ENCODE peak calls at places on chromosomes 4 and X, in ten cellular contexts. One of them, this sample, is unnamed.

GRCh38 chrX:129540068-129540653 is at the start of gene OCRL:
- DNase-seq in sciatic nerve: peak; percentile 80
- DNase-seq in body of pancreas: peak; percentile 67
- DNase-seq in NCI-H1105 treated with DMSO at 0.1 percent for 48 hours: peak; percentile 58
- DNase-seq in nephron progenitor cell: peak; percentile 88
- DNase-seq in tibial nerve: peak; percentile 53
- DNase-seq in erythroblast: peak; percentile 78
- DNase-seq in tibial artery: peak; percentile 74
- DNase-seq in naive thymus-derived CD4-positive, alpha-beta T cell: peak; percentile 45
- DNase-seq in iris pigment epithelial cell: peak; percentile 59
- DNase-seq in this sample: peak; percentile 31

GRCh38 chrX:69603566-69604194 is 12.2 kb upstream of the EDA start:
- DNase-seq in sciatic nerve: no peak
- DNase-seq in body of pancreas: no peak
- DNase-seq in NCI-H1105 treated with DMSO at 0.1 percent for 48 hours: no peak
- DNase-seq in nephron progenitor cell: peak; percentile 10
- DNase-seq in tibial nerve: peak; percentile 7
- DNase-seq in erythroblast: no peak
- DNase-seq in tibial artery: no peak
- DNase-seq in naive thymus-derived CD4-positive, alpha-beta T cell: no peak
- DNase-seq in iris pigment epithelial cell: no peak
- DNase-seq in this sample: no peak

GRCh38 chr4:183354213-183354612 is 32.0 kb upstream of the CLDN24 start:
- DNase-seq in sciatic nerve: no peak
- DNase-seq in body of pancreas: no peak
- DNase-seq in NCI-H1105 treated with DMSO at 0.1 percent for 48 hours: no peak
- DNase-seq in nephron progenitor cell: no peak
- DNase-seq in tibial nerve: no peak
- DNase-seq in erythroblast: no peak
- DNase-seq in tibial artery: no peak
- DNase-seq in naive thymus-derived CD4-positive, alpha-beta T cell: no peak
- DNase-seq in iris pigment epithelial cell: no peak
- DNase-seq in this sample: no peak

GRCh38 chr4:91958651-91959050 is 345.1 kb upstream of the GRID2 start:
- DNase-seq in sciatic nerve: no peak
- DNase-seq in body of pancreas: no peak
- DNase-seq in NCI-H1105 treated with DMSO at 0.1 percent for 48 hours: peak; percentile 64
- DNase-seq in nephron progenitor cell: no peak
- DNase-seq in tibial nerve: no peak
- DNase-seq in erythroblast: no peak
- DNase-seq in tibial artery: no peak
- DNase-seq in naive thymus-derived CD4-positive, alpha-beta T cell: no peak
- DNase-seq in iris pigment epithelial cell: no peak
- DNase-seq in this sample: no peak

GRCh38 chr4:183348706-183349659 is 26.8 kb upstream of the CLDN24 start:
- DNase-seq in sciatic nerve: peak; percentile 17
- DNase-seq in body of pancreas: no peak
- DNase-seq in NCI-H1105 treated with DMSO at 0.1 percent for 48 hours: no peak
- DNase-seq in nephron progenitor cell: no peak
- DNase-seq in tibial nerve: no peak
- DNase-seq in erythroblast: peak; percentile 65
- DNase-seq in tibial artery: no peak
- DNase-seq in naive thymus-derived CD4-positive, alpha-beta T cell: no peak
- DNase-seq in iris pigment epithelial cell: peak; percentile 89
- DNase-seq in this sample: no peak

GRCh38 chrX:81174286-81174685 is 27.4 kb downstream of the HMGN5 start:
- DNase-seq in sciatic nerve: no peak
- DNase-seq in body of pancreas: no peak
- DNase-seq in NCI-H1105 treated with DMSO at 0.1 percent for 48 hours: peak; percentile 0
- DNase-seq in nephron progenitor cell: no peak
- DNase-seq in tibial nerve: no peak
- DNase-seq in erythroblast: peak; percentile 47
- DNase-seq in tibial artery: no peak
- DNase-seq in naive thymus-derived CD4-positive, alpha-beta T cell: peak; percentile 21
- DNase-seq in iris pigment epithelial cell: peak; percentile 24
- DNase-seq in this sample: no peak

GRCh38 chr4:79759793-79760192 is 313.2 kb downstream of the ANTXR2 start:
- DNase-seq in sciatic nerve: no peak
- DNase-seq in body of pancreas: no peak
- DNase-seq in NCI-H1105 treated with DMSO at 0.1 percent for 48 hours: no peak
- DNase-seq in nephron progenitor cell: no peak
- DNase-seq in tibial nerve: no peak
- DNase-seq in erythroblast: no peak
- DNase-seq in tibial artery: no peak
- DNase-seq in naive thymus-derived CD4-positive, alpha-beta T cell: no peak
- DNase-seq in iris pigment epithelial cell: no peak
- DNase-seq in this sample: no peak

GRCh38 chrX:78375894-78376293 is 48.5 kb upstream of the CYSLTR1 start:
- DNase-seq in sciatic nerve: no peak
- DNase-seq in body of pancreas: no peak
- DNase-seq in NCI-H1105 treated with DMSO at 0.1 percent for 48 hours: no peak
- DNase-seq in nephron progenitor cell: no peak
- DNase-seq in tibial nerve: no peak
- DNase-seq in erythroblast: no peak
- DNase-seq in tibial artery: no peak
- DNase-seq in naive thymus-derived CD4-positive, alpha-beta T cell: peak; percentile 12
- DNase-seq in iris pigment epithelial cell: no peak
- DNase-seq in this sample: no peak

GRCh38 chr4:57190651-57191481 is 80.7 kb upstream of the IGFBP7 start:
- DNase-seq in sciatic nerve: no peak
- DNase-seq in body of pancreas: peak; percentile 16
- DNase-seq in NCI-H1105 treated with DMSO at 0.1 percent for 48 hours: no peak
- DNase-seq in nephron progenitor cell: peak; percentile 57
- DNase-seq in tibial nerve: no peak
- DNase-seq in erythroblast: peak; percentile 57
- DNase-seq in tibial artery: no peak
- DNase-seq in naive thymus-derived CD4-positive, alpha-beta T cell: no peak
- DNase-seq in iris pigment epithelial cell: peak; percentile 39
- DNase-seq in this sample: no peak

GRCh38 chr4:25538430-25538829 is 117.2 kb upstream of the SLC34A2 start:
- DNase-seq in sciatic nerve: no peak
- DNase-seq in body of pancreas: no peak
- DNase-seq in NCI-H1105 treated with DMSO at 0.1 percent for 48 hours: no peak
- DNase-seq in nephron progenitor cell: no peak
- DNase-seq in tibial nerve: no peak
- DNase-seq in erythroblast: no peak
- DNase-seq in tibial artery: no peak
- DNase-seq in naive thymus-derived CD4-positive, alpha-beta T cell: no peak
- DNase-seq in iris pigment epithelial cell: no peak
- DNase-seq in this sample: no peak

GRCh38 chr4:25792200-25792791 is 70.5 kb downstream of the SEL1L3 start:
- DNase-seq in sciatic nerve: no peak
- DNase-seq in body of pancreas: peak; percentile 77
- DNase-seq in NCI-H1105 treated with DMSO at 0.1 percent for 48 hours: no peak
- DNase-seq in nephron progenitor cell: peak; percentile 25
- DNase-seq in tibial nerve: no peak
- DNase-seq in erythroblast: peak; percentile 64
- DNase-seq in tibial artery: no peak
- DNase-seq in naive thymus-derived CD4-positive, alpha-beta T cell: no peak
- DNase-seq in iris pigment epithelial cell: no peak
- DNase-seq in this sample: no peak

GRCh38 chr4:122963222-122963621 is 40.8 kb upstream of the NUDT6 start:
- DNase-seq in sciatic nerve: no peak
- DNase-seq in body of pancreas: no peak
- DNase-seq in NCI-H1105 treated with DMSO at 0.1 percent for 48 hours: no peak
- DNase-seq in nephron progenitor cell: no peak
- DNase-seq in tibial nerve: no peak
- DNase-seq in erythroblast: peak; percentile 4
- DNase-seq in tibial artery: no peak
- DNase-seq in naive thymus-derived CD4-positive, alpha-beta T cell: no peak
- DNase-seq in iris pigment epithelial cell: peak; percentile 67
- DNase-seq in this sample: no peak

GRCh38 chr4:139656614-139657486 is 8.8 kb upstream of the MGST2 start:
- DNase-seq in sciatic nerve: no peak
- DNase-seq in body of pancreas: peak; percentile 58
- DNase-seq in NCI-H1105 treated with DMSO at 0.1 percent for 48 hours: peak; percentile 65
- DNase-seq in nephron progenitor cell: peak; percentile 62
- DNase-seq in tibial nerve: peak; percentile 28
- DNase-seq in erythroblast: peak; percentile 72
- DNase-seq in tibial artery: peak; percentile 69
- DNase-seq in naive thymus-derived CD4-positive, alpha-beta T cell: peak; percentile 67
- DNase-seq in iris pigment epithelial cell: peak; percentile 77
- DNase-seq in this sample: no peak

GRCh38 chrX:132426695-132427281 is 62.0 kb downstream of the MBNL3 start:
- DNase-seq in sciatic nerve: no peak
- DNase-seq in body of pancreas: no peak
- DNase-seq in NCI-H1105 treated with DMSO at 0.1 percent for 48 hours: no peak
- DNase-seq in nephron progenitor cell: no peak
- DNase-seq in tibial nerve: no peak
- DNase-seq in erythroblast: no peak
- DNase-seq in tibial artery: no peak
- DNase-seq in naive thymus-derived CD4-positive, alpha-beta T cell: no peak
- DNase-seq in iris pigment epithelial cell: peak; percentile 70
- DNase-seq in this sample: no peak

GRCh38 chrX:106874075-106874474 is 29.1 kb downstream of the RIPPLY1 start:
- DNase-seq in sciatic nerve: no peak
- DNase-seq in body of pancreas: no peak
- DNase-seq in NCI-H1105 treated with DMSO at 0.1 percent for 48 hours: peak; percentile 42
- DNase-seq in nephron progenitor cell: no peak
- DNase-seq in tibial nerve: no peak
- DNase-seq in erythroblast: peak; percentile 48
- DNase-seq in tibial artery: no peak
- DNase-seq in naive thymus-derived CD4-positive, alpha-beta T cell: peak; percentile 22
- DNase-seq in iris pigment epithelial cell: peak; percentile 37
- DNase-seq in this sample: no peak